ENCODE peak calls at places on chromosomes 12 and 14, in nine cellular contexts. B, Y, L, Z, O, J, C, Q and X are unnamed samples. For H3K4me1, the result is how much of the 10 kb centered on the place peaks cover.

GRCh38 chr12:94849411-94849976 is 154.0 kb downstream of the NDUFA12 start:
- DNase-seq in B (no peak), Y (no peak), L (no peak), Z (no peak), O (no peak), J (no peak), C (no peak), Q (no peak), X (no peak)

GRCh38 chr14:74508292-74508731 is 14.7 kb downstream of the ISCA2 start:
- DNase-seq in B (no peak), Y (no peak), L (no peak), Z (peak), O (no peak), J (no peak), C (no peak), Q (no peak), X (no peak)

GRCh38 chr12:12726543-12727093 is 9.4 kb downstream of the CDKN1B start:
- DNase-seq in B (peak), Y (no peak), L (peak), Z (no peak), O (no peak), J (peak), C (no peak), Q (no peak), X (no peak)

GRCh38 chr12:1792406-1792805 is 28.0 kb upstream of the LRTM2 start:
- DNase-seq in B (no peak), Y (no peak), L (no peak), Z (no peak), O (no peak), J (no peak), C (no peak), Q (no peak), X (peak)

GRCh38 chr12:131208425-131208824 is 254.7 kb downstream of the ADGRD1 start:
- DNase-seq in B (no peak), Y (no peak), L (no peak), Z (no peak), O (no peak), J (no peak), C (no peak), Q (no peak), X (no peak)

GRCh38 chr14:90109858-90110257 is 48.1 kb downstream of the KCNK13 start:
- DNase-seq in B (no peak), Y (no peak), L (peak), Z (no peak), O (no peak), J (no peak), C (no peak), Q (no peak), X (no peak)

GRCh38 chr14:65303185-65303901 is 109.2 kb upstream of the FUT8 start:
- DNase-seq in B (no peak), Y (no peak), L (no peak), Z (no peak), O (no peak), J (peak), C (no peak), Q (peak), X (no peak)

GRCh38 chr14:68210729-68211299 is 391.2 kb downstream of the RAD51B start:
- DNase-seq in B (peak), Y (no peak), L (no peak), Z (no peak), O (peak), J (peak), C (no peak), Q (no peak), X (peak)

GRCh38 chr14:98181768-98182167 is 1090.2 kb downstream of the BCL11B start:
- DNase-seq in B (no peak), Y (no peak), L (no peak), Z (no peak), O (no peak), J (no peak), C (no peak), Q (no peak), X (no peak)

GRCh38 chr12:4307593-4308333 is 13.2 kb upstream of the TIGAR start:
- DNase-seq in B (peak), Y (peak), L (peak), Z (peak), O (peak), J (peak), C (no peak), Q (peak), X (no peak)

DNA sequence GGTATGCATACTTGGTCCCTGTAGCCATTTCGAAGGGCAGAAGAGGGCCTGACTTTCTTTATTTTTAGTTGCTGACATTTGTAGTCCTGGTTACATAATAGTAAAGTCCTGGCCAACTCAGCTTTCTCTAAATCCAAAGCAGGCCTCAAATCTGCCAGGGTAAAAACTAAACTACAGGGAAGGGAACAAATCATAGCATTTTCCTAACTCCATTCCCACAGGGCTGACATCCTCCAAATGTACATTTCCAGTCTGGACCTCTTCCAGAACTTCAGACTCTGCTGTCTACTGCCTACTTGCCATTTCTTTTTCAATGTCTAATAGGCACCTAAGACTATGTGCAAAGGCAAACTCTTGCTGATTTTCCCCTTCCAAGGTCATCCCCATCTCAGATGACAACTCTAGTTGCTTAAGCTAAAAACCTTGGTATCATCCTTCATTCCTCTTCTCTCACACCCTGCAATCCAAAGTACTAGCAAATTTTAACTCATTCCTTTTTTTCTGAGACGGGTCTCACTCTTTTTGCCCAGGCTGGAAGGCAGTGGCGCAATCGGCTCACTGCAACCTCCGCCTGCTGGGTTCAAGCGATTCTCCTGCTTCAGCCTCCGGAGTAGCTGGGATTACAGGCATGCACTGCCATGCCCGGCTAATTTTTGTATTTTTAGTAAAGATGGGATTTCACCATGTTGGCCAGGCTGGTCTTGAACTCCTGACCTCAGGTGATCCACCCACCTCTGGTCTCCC is 2.0 kb downstream of the DDIT3 start:
- DNase-seq in B (no peak), Y (no peak), L (no peak), Z (no peak), O (no peak), J (no peak), C (no peak), Q (no peak), X (no peak)
- H3K4me3 ChIP-seq in B (no peak), Y (peak), L (peak), Z (peak), O (peak), J (peak), C (peak), Q (peak), X (no peak)

DNA sequence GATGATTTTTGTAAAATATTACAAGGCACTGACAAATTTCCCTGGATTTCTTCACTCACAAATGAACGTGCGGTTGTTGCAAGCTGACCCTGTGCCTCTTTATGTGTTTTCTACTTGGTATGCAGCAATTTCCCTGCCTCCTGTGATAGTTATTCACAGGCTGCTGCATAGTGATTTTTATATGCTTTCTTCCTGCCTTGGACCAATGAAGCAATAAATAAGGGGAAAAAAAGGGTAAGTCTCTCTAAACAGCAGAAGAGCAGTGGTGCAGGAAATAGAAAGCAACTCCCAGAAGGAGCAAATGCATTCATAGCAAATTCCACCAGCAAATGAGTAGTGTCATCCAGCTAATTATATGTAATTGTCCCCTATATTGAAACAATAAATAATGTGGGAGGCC is 737.9 kb downstream of the GALC start:
- DNase-seq in B (no peak), Y (no peak), L (no peak), Z (no peak), O (no peak), J (no peak), C (no peak), Q (no peak), X (no peak)
- H3K27ac ChIP-seq in B (no peak), Y (no peak), L (no peak), Z (no peak), O (no peak), J (no peak), C (no peak), Q (no peak), X (no peak)

GRCh38 chr12:113227686-113228391 is 6.6 kb downstream of the TPCN1 start:
- DNase-seq in B (peak), Y (no peak), L (no peak), Z (no peak), O (no peak), J (no peak), C (no peak), Q (no peak), X (no peak)

GRCh38 chr12:113228394-113229028 is 7.2 kb downstream of the TPCN1 start:
- DNase-seq in B (no peak), Y (no peak), L (no peak), Z (no peak), O (no peak), J (no peak), C (no peak), Q (no peak), X (no peak)

GRCh38 chr12:113227169-113227568 is 5.9 kb downstream of the TPCN1 start:
- DNase-seq in B (no peak), Y (no peak), L (no peak), Z (no peak), O (peak), J (no peak), C (no peak), Q (no peak), X (no peak)

GRCh38 chr12:113224955-113225354 is 3.7 kb downstream of the TPCN1 start:
- DNase-seq in B (no peak), Y (no peak), L (no peak), Z (no peak), O (no peak), J (no peak), C (no peak), Q (no peak), X (no peak)

GRCh38 chr12:113226696-113227095 is 5.4 kb downstream of the TPCN1 start:
- DNase-seq in B (no peak), Y (no peak), L (no peak), Z (no peak), O (no peak), J (no peak), C (no peak), Q (no peak), X (no peak)
- H3K4me1 ChIP-seq in B (half or more), Y (under half), L (under half), Z (under half), O (half or more), J (under half), C (under half), Q (under half), X (half or more)

GRCh38 chr14:25484194-25484593 is 434.2 kb upstream of the STXBP6 start:
- DNase-seq in B (no peak), Y (no peak), L (no peak), Z (no peak), O (no peak), J (no peak), C (no peak), Q (no peak), X (no peak)
- H3K4me3 ChIP-seq in B (no peak), Y (no peak), L (no peak), Z (no peak), O (no peak), J (no peak), C (no peak), Q (no peak), X (no peak)

GRCh38 chr12:54282949-54283593 is 2.5 kb downstream of the HNRNPA1 start:
- DNase-seq in B (no peak), Y (no peak), L (no peak), Z (no peak), O (no peak), J (no peak), C (no peak), Q (peak), X (no peak)
- H3K27ac ChIP-seq in B (no peak), Y (no peak), L (peak), Z (no peak), O (peak), J (no peak), C (peak), Q (peak), X (peak)

DNA sequence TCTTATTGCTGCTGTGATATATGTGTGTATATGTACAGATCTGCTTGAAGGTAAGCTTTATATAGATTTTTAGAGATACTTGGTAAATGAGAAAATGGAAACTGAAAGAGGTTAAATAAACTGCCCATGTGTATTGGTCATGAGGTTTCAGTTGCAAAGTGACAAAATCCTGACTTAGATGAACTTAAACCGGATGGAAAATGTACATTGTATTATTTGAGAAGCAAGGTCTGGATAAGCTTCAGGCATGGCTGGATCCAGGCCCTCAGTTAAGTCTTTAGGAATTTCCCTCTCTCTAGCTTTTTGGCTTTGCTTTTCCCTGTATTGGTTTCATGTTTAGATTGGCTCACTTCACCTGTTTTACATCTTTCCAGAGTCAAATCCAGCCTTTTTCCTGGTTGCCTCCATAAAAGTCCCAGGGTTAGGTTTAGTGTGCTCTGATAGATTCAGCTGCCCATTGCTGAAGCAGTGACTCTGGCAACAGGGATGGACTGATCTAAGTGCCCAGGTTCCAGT is 21.0 kb upstream of the MAP1LC3B2 start:
- DNase-seq in B (no peak), Y (no peak), L (no peak), Z (no peak), O (no peak), J (no peak), C (no peak), Q (no peak), X (no peak)
- H3K4me1 ChIP-seq in B (under half), Y (under half), L (under half), Z (under half), O (under half), J (under half), C (under half), Q (under half), X (under half)

GRCh38 chr14:85675957-85676356 is 146.0 kb downstream of the FLRT2 start:
- DNase-seq in B (no peak), Y (no peak), L (no peak), Z (no peak), O (no peak), J (no peak), C (no peak), Q (no peak), X (no peak)
- H3K4me3 ChIP-seq in B (no peak), Y (no peak), L (no peak), Z (no peak), O (no peak), J (no peak), C (no peak), Q (no peak), X (no peak)

GRCh38 chr12:109098142-109098652 is 800 bp downstream of the UNG start:
- DNase-seq in B (no peak), Y (no peak), L (peak), Z (no peak), O (peak), J (peak), C (no peak), Q (no peak), X (no peak)

GRCh38 chr12:109097435-109098141 is at the start of gene UNG:
- DNase-seq in B (peak), Y (peak), L (peak), Z (peak), O (peak), J (peak), C (peak), Q (peak), X (peak)

GRCh38 chr12:109098671-109099070 is 1.3 kb downstream of the UNG start:
- DNase-seq in B (no peak), Y (no peak), L (no peak), Z (no peak), O (no peak), J (no peak), C (no peak), Q (no peak), X (no peak)

GRCh38 chr12:109097140-109097434 is 310 bp upstream of the UNG start:
- DNase-seq in B (no peak), Y (no peak), L (no peak), Z (no peak), O (no peak), J (no peak), C (no peak), Q (no peak), X (no peak)

DNA sequence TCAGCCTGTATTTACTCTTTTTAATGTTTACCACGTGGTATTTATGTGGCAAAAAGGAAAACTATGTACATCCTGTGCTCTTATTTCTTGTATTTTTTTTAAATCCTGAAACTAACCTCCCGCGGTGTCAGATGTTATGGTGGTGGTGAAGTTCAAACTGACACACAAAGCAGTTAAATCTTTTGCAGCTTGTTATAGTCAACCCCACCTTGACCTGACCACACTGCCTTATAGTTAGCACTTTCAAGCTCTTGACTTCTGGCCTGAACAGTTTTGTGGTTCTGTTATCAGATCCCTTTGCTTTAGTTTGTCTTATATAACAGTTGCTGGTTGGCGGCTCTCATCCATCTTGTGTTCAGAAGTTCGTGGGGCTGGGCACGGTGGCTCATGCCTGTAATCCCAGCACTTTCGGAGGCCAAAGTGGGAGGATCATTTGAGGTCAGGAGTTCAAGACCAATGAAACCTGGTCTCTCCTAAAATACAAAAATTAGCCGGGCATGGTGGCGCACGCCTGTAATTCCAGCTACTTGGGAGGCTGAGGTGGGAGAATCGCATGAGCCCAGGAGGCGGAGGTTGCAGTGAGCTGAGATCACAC is 2.1 kb downstream of the UNG start:
- DNase-seq in B (no peak), Y (no peak), L (no peak), Z (no peak), O (no peak), J (no peak), C (no peak), Q (no peak), X (peak)
- H3K27ac ChIP-seq in B (peak), Y (no peak), L (peak), Z (peak), O (peak), J (no peak), C (no peak), Q (no peak), X (no peak)